ENCODE peak calls at places on chromosomes 1 and 21, in five cellular contexts. B, D, F, Q and T are unnamed samples.
A peak's percentile ranks its signal among the peaks of the same experiment; 100 is the strongest.

GRCh38 chr1:80540605-80541004 is 1260.1 kb upstream of the ADGRL2 start:
- DNase-seq in D (no peak), F (no peak), B (no peak), Q (no peak), T (no peak)

GRCh38 chr1:19689856-19690255 is 25.2 kb downstream of the HTR6 start:
- DNase-seq in F (no peak), Q (no peak), D (no peak), B (no peak), T (no peak)

GRCh38 chr1:38454236-38454635 is 405.3 kb downstream of the RRAGC start:
- DNase-seq in F (no peak), Q (peak; percentile 7), D (no peak), B (peak; percentile 6), T (no peak)

GRCh38 chr1:111290640-111291039 is at the start of gene CHIA:
- DNase-seq in D (no peak), F (no peak), Q (no peak), B (no peak), T (no peak)

GRCh38 chr21:46247699-46248460 is 19.3 kb upstream of the LSS start:
- DNase-seq in B (no peak), Q (no peak), F (no peak), D (no peak), T (no peak)

GRCh38 chr1:215377736-215378135 is 189.4 kb upstream of the KCTD3 start:
- DNase-seq in B (no peak), D (no peak), F (no peak), Q (no peak), T (no peak)

GRCh38 chr1:51576085-51576444 is 40.8 kb upstream of the OSBPL9 start:
- DNase-seq in B (no peak), F (no peak), Q (no peak), D (no peak), T (no peak)

GRCh38 chr1:35288761-35289160 is 20.3 kb downstream of the ZMYM4 start:
- DNase-seq in Q (peak; percentile 55), D (no peak), B (no peak), F (no peak), T (no peak)

GRCh38 chr1:170265234-170265633 is 119.5 kb downstream of the NTMT2 start:
- DNase-seq in B (no peak), Q (no peak), D (no peak), F (no peak), T (no peak)

GRCh38 chr1:205042911-205043806 is at the start of gene CNTN2:
- DNase-seq in F (peak; percentile 66), Q (no peak), D (no peak), B (peak; percentile 69), T (no peak)

GRCh38 chr1:7831458-7831857 is 21.4 kb downstream of the UTS2 start:
- DNase-seq in Q (no peak), D (no peak), B (no peak), F (no peak), T (no peak)

GRCh38 chr21:25708467-25709065 is 26.1 kb downstream of the ATP5PF start:
- DNase-seq in B (peak; percentile 43), Q (peak; percentile 68), F (no peak), D (peak; percentile 47), T (no peak)

GRCh38 chr1:4615138-4615470 is 39.3 kb upstream of the AJAP1 start:
- DNase-seq in Q (no peak), B (no peak), D (no peak), F (no peak), T (no peak)

GRCh38 chr21:34364921-34365320 is 1.1 kb downstream of the KCNE2 start:
- DNase-seq in B (no peak), Q (no peak), D (no peak), F (no peak), T (no peak)

GRCh38 chr21:34986561-34987533 is 62.3 kb downstream of the RUNX1 start:
- DNase-seq in Q (no peak), F (no peak), D (no peak), B (no peak), T (no peak)

GRCh38 chr1:170929835-170930554 is 5.3 kb upstream of the MROH9 start:
- DNase-seq in Q (peak; percentile 71), F (peak; percentile 0), B (peak; percentile 7), D (no peak), T (no peak)

GRCh38 chr1:156925154-156926010 is 5.0 kb downstream of the LRRC71 start:
- DNase-seq in D (no peak), Q (no peak), B (no peak), F (no peak), T (no peak)

GRCh38 chr21:35473496-35473895 is 424.4 kb upstream of the RUNX1 start:
- DNase-seq in B (no peak), F (no peak), Q (no peak), D (no peak), T (no peak)

GRCh38 chr1:91617242-91617837 is 116.7 kb downstream of the CDC7 start:
- DNase-seq in B (peak; percentile 13), D (peak; percentile 67), Q (peak; percentile 33), F (no peak), T (peak; percentile 26)

GRCh38 chr1:86914998-86915736 is 732 bp downstream of the HS2ST1 start:
- DNase-seq in F (peak; percentile 81), Q (peak; percentile 71), B (peak; percentile 22), D (peak; percentile 74), T (peak; percentile 30)

GRCh38 chr1:241842565-241842964 is 5.4 kb upstream of the EXO1 start:
- DNase-seq in Q (no peak), D (no peak), B (no peak), F (no peak), T (no peak)

GRCh38 chr1:67626495-67627235 is 58.3 kb upstream of the GADD45A start:
- DNase-seq in Q (peak; percentile 100), F (no peak), B (no peak), D (no peak), T (no peak)

GRCh38 chr1:78333426-78334012 is 157.3 kb upstream of the PTGFR start:
- DNase-seq in Q (peak; percentile 43), B (no peak), F (no peak), D (peak; percentile 31), T (no peak)

GRCh38 chr1:27342391-27342777 is 562 bp downstream of the SYTL1 start:
- DNase-seq in B (no peak), Q (no peak), D (no peak), F (no peak), T (peak; percentile 38)

GRCh38 chr1:27759236-27759635 is 13.8 kb upstream of the STX12 start:
- DNase-seq in D (no peak), F (no peak), B (no peak), Q (no peak), T (no peak)

GRCh38 chr1:48870596-48870995 is 93.9 kb upstream of the BEND5 start:
- DNase-seq in Q (no peak), B (peak; percentile 13), F (no peak), D (no peak), T (no peak)

GRCh38 chr21:45366931-45367401 is 38.0 kb upstream of the COL18A1 start:
- DNase-seq in F (no peak), Q (peak; percentile 98), D (peak; percentile 82), B (peak; percentile 75), T (no peak)

GRCh38 chr1:167683641-167684502 is 37.9 kb upstream of the MPZL1 start:
- DNase-seq in Q (peak; percentile 17), F (no peak), D (no peak), B (no peak), T (peak; percentile 41)

GRCh38 chr1:7727816-7728477 is 43.1 kb upstream of the VAMP3 start:
- DNase-seq in F (peak; percentile 53), D (no peak), Q (no peak), B (no peak), T (no peak)

GRCh38 chr1:165562576-165562975 is 18.8 kb downstream of the LRRC52 start:
- DNase-seq in Q (no peak), D (no peak), B (no peak), F (no peak), T (no peak)

GRCh38 chr1:201050515-201051277 is 27.2 kb upstream of the KIF21B start:
- DNase-seq in F (no peak), Q (no peak), D (no peak), B (no peak), T (no peak)

GRCh38 chr1:117174851-117175250 is 35.9 kb downstream of the VTCN1 start:
- DNase-seq in D (no peak), F (no peak), B (no peak), Q (no peak), T (no peak)

GRCh38 chr1:186512698-186513457 is 52.0 kb upstream of the PDC start:
- DNase-seq in Q (no peak), B (no peak), F (no peak), D (no peak), T (no peak)

GRCh38 chr1:26702680-26703038 is 6.8 kb downstream of the ARID1A start:
- DNase-seq in B (no peak), Q (no peak), F (no peak), D (no peak), T (no peak)

GRCh38 chr1:10598088-10598712 is 123.5 kb downstream of the PEX14 start:
- DNase-seq in B (peak; percentile 22), D (no peak), F (no peak), Q (no peak), T (no peak)

GRCh38 chr1:94974824-94975223 is 47.9 kb upstream of the CNN3 start:
- DNase-seq in D (peak; percentile 33), F (no peak), Q (no peak), B (no peak), T (no peak)

GRCh38 chr1:184810735-184811316 is 56.2 kb upstream of the EDEM3 start:
- DNase-seq in D (peak; percentile 42), F (no peak), Q (no peak), B (no peak), T (no peak)

GRCh38 chr1:183881387-183882084 is 76.6 kb downstream of the RGL1 start:
- DNase-seq in Q (peak; percentile 99), F (peak; percentile 35), D (peak; percentile 47), B (peak; percentile 81), T (peak; percentile 59)

GRCh38 chr1:202249846-202250245 is 56.2 kb downstream of the LGR6 start:
- DNase-seq in F (no peak), Q (no peak), B (no peak), D (no peak), T (peak; percentile 14)